ENCODE peak calls at places on chromosomes 3 and 15, in seven cellular contexts. P is GM12865; X is brain microvascular endothelial cell; E is A549; W is CD4-positive, alpha-beta T cell; T is glutamatergic neuron; Q is right lobe of liver. L is an unnamed sample.
A peak's percentile ranks its signal among the peaks of the same experiment; 100 is the strongest.

GRCh38 chr3:9732080-9732752 is 681 bp downstream of the BRPF1 start:
- DNase-seq in P (peak; percentile 52), X (no peak), E (peak; percentile 41), W (no peak), T (peak; percentile 47), Q (no peak), L (peak; percentile 17)

GRCh38 chr3:38454884-38455638 is 1.4 kb downstream of the ACVR2B start:
- DNase-seq in P (peak; percentile 38), X (no peak), E (peak; percentile 82), W (no peak), T (peak; percentile 93), Q (peak; percentile 91), L (peak; percentile 63)

GRCh38 chr3:46671541-46672348 is 21.7 kb downstream of the ALS2CL start:
- DNase-seq in P (no peak), X (no peak), E (no peak), W (no peak), T (no peak), Q (peak; percentile 42), L (no peak)

GRCh38 chr3:107753494-107753893 is 230.7 kb downstream of the BBX start:
- DNase-seq in P (peak; percentile 23), X (peak; percentile 51), E (peak; percentile 5), W (no peak), T (peak; percentile 52), Q (peak; percentile 47), L (peak; percentile 47)

GRCh38 chr15:74229686-74230085 is 6.4 kb upstream of the CCDC33 start:
- DNase-seq in P (no peak), X (no peak), E (no peak), W (no peak), T (no peak), Q (no peak), L (no peak)

GRCh38 chr15:36499751-36500389 is 79.6 kb upstream of the CDIN1 start:
- DNase-seq in P (no peak), X (no peak), E (no peak), W (no peak), T (no peak), Q (no peak), L (no peak)

GRCh38 chr3:51778554-51778953 is 483 bp downstream of the IQCF6 start:
- DNase-seq in P (no peak), X (no peak), E (no peak), W (no peak), T (no peak), Q (no peak), L (no peak)

GRCh38 chr3:194395201-194395600 is 3.9 kb downstream of the GP5 start:
- DNase-seq in P (no peak), X (no peak), E (no peak), W (no peak), T (no peak), Q (no peak), L (no peak)

GRCh38 chr3:171384101-171384891 is 75.9 kb downstream of the TNIK start:
- DNase-seq in P (no peak), X (peak; percentile 24), E (no peak), W (no peak), T (no peak), Q (no peak), L (no peak)

GRCh38 chr3:178097576-178097975 is 438.7 kb upstream of the KCNMB2 start:
- DNase-seq in P (no peak), X (peak; percentile 48), E (no peak), W (no peak), T (no peak), Q (no peak), L (no peak)

GRCh38 chr3:128878556-128879124 is 780 bp upstream of the ACAD9 start:
- DNase-seq in P (peak; percentile 48), X (peak; percentile 61), E (peak; percentile 14), W (no peak), T (no peak), Q (no peak), L (peak; percentile 56)

GRCh38 chr3:44511238-44511567 is 33.7 kb upstream of the ZNF445 start:
- DNase-seq in P (no peak), X (no peak), E (no peak), W (no peak), T (no peak), Q (no peak), L (no peak)

GRCh38 chr15:90201150-90201943 is at the start of gene SEMA4B:
- DNase-seq in P (peak; percentile 79), X (no peak), E (peak; percentile 92), W (peak; percentile 79), T (peak; percentile 87), Q (peak; percentile 69), L (peak; percentile 76)

GRCh38 chr3:134077649-134078081 is 47.9 kb upstream of the SLCO2A1 start:
- DNase-seq in P (no peak), X (no peak), E (no peak), W (no peak), T (no peak), Q (peak; percentile 27), L (no peak)

GRCh38 chr15:48149858-48150257 is 28.2 kb downstream of the MYEF2 start:
- DNase-seq in P (no peak), X (peak; percentile 67), E (no peak), W (no peak), T (no peak), Q (no peak), L (no peak)

GRCh38 chr3:45917146-45917885 is 25.9 kb upstream of the CXCR6 start:
- DNase-seq in P (no peak), X (no peak), E (no peak), W (no peak), T (no peak), Q (no peak), L (no peak)

GRCh38 chr3:160982497-160982896 is 122.7 kb downstream of the B3GALNT1 start:
- DNase-seq in P (no peak), X (no peak), E (no peak), W (no peak), T (no peak), Q (no peak), L (no peak)

GRCh38 chr15:70066422-70066821 is 31.3 kb downstream of the TLE3 start:
- DNase-seq in P (no peak), X (no peak), E (no peak), W (no peak), T (no peak), Q (no peak), L (no peak)

GRCh38 chr3:168386301-168386700 is 290.6 kb upstream of the GOLIM4 start:
- DNase-seq in P (no peak), X (no peak), E (no peak), W (no peak), T (no peak), Q (no peak), L (no peak)

GRCh38 chr3:101464235-101464634 is 48.8 kb downstream of the SENP7 start:
- DNase-seq in P (no peak), X (no peak), E (no peak), W (no peak), T (no peak), Q (no peak), L (no peak)

GRCh38 chr15:50065264-50065663 is 53.8 kb downstream of the ATP8B4 start:
- DNase-seq in P (no peak), X (no peak), E (no peak), W (no peak), T (no peak), Q (no peak), L (no peak)

GRCh38 chr15:74039656-74040010 is 42.7 kb downstream of the GOLGA6A start:
- DNase-seq in P (no peak), X (no peak), E (no peak), W (no peak), T (no peak), Q (no peak), L (no peak)

GRCh38 chr3:99413504-99413903 is 224.9 kb upstream of the COL8A1 start:
- DNase-seq in P (no peak), X (no peak), E (no peak), W (no peak), T (no peak), Q (no peak), L (no peak)

GRCh38 chr15:68636256-68636655 is 57.5 kb downstream of the CORO2B start:
- DNase-seq in P (no peak), X (no peak), E (no peak), W (no peak), T (no peak), Q (no peak), L (no peak)

GRCh38 chr3:141096981-141097380 is 45.8 kb downstream of the SPSB4 start:
- DNase-seq in P (no peak), X (no peak), E (no peak), W (peak; percentile 2), T (no peak), Q (no peak), L (no peak)

GRCh38 chr3:55549172-55549571 is 62.1 kb upstream of the WNT5A start:
- DNase-seq in P (no peak), X (no peak), E (no peak), W (no peak), T (no peak), Q (no peak), L (no peak)
- TF ChIP-seq CTCF in P (no peak), X (peak; percentile 49), E (no peak), W (no peak), T (peak; percentile 41), Q (no peak), L (no peak)

DNA sequence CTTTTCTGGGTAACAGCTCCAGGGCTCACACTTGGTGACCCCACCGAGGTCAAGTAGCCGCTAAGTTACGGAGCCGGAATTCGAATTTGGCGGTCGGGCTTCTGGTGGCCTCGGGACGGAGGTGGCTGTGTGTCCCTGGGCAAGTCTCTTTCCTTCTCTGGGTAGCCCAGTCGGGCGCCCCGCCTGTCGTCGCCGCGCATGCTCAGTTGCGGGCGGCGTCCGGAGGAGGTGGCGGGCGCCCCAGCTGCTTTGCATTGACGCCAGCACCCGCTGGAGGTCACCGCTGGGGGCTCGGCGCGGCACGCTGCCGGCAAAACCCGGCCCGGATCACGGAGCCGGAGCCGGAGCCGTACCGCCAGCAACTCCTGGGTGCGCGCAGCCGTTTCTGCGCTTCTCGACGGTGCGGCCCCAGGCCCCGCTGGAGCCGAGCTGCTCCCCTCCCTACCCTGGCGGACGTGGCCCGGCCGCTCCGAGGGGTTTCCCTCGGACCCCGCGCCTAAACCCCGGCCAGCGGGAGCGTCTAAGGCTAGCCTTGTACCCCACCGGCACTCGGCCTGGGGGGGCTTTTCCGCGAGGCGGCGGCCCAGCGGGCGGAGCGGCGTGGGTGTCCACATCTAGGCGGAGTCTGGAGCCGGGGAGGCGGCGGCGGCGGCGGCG is 474 bp upstream of the PDE8A start:
- DNase-seq in P (peak; percentile 99), X (peak; percentile 91), E (peak; percentile 99), W (peak; percentile 95), T (peak; percentile 97), Q (peak; percentile 97), L (peak; percentile 98)
- TF ChIP-seq CTCF in P (no peak), X (no peak), E (peak; percentile 11), W (peak; percentile 31), T (peak; percentile 22), Q (peak; percentile 36), L (no peak)

DNA sequence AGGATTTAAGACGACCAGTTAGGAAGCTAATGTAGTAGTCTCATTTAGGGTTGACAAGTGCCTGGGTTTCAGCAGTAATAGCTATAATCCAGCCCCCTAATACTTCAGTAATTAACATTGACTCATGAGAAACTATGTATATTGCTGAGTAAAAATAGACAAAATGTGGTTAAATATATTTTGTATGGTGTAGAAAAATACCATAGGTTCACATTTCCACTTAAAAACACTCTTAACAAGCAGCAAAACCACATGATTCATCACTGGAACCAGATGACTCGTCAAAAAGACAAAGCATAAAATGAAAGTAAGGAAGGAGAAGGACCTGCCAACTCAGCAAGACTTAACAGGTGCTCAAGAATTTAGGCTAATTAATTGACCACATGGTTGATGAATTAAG is 288.9 kb downstream of the EFHB start:
- DNase-seq in P (peak; percentile 65), X (no peak), E (no peak), W (no peak), T (no peak), Q (no peak), L (peak; percentile 85)
- TF ChIP-seq CTCF in P (no peak), X (no peak), E (no peak), W (no peak), T (no peak), Q (no peak), L (no peak)

GRCh38 chr3:109098245-109098644 is 19.7 kb downstream of the MORC1 start:
- DNase-seq in P (peak; percentile 26), X (no peak), E (peak; percentile 15), W (no peak), T (no peak), Q (no peak), L (peak; percentile 35)
- TF ChIP-seq CTCF in P (peak; percentile 51), X (peak; percentile 35), E (no peak), W (no peak), T (peak; percentile 22), Q (peak; percentile 52), L (peak; percentile 67)

L was measured in MM.1S.